ENCODE peak calls at places on chromosome 18, in seven cellular contexts. E, L, J, C, F, Z and V are unnamed samples.

GRCh38 chr18:13218376-13219011 is at the start of gene LDLRAD4:
- DNase-seq in Z (no peak), J (no peak), C (peak), F (no peak), L (no peak), E (no peak), V (peak)

GRCh38 chr18:9249254-9249653 is 85.3 kb upstream of the TWSG1 start:
- DNase-seq in C (no peak), Z (no peak), J (no peak), L (no peak), E (no peak), F (no peak), V (no peak)

GRCh38 chr18:7117390-7118355 is at the start of gene LAMA1:
- DNase-seq in L (no peak), J (no peak), Z (no peak), E (no peak), F (peak), C (peak), V (no peak)

GRCh38 chr18:21486905-21487437 is 113.5 kb downstream of the ESCO1 start:
- DNase-seq in F (no peak), C (no peak), E (no peak), J (no peak), L (no peak), Z (no peak), V (no peak)

GRCh38 chr18:61842146-61842545 is 50.7 kb downstream of the RNF152 start:
- DNase-seq in Z (peak), E (no peak), F (no peak), L (no peak), J (no peak), C (no peak), V (no peak)

GRCh38 chr18:7760967-7761946 is 194.1 kb downstream of the PTPRM start:
- DNase-seq in L (no peak), F (no peak), C (no peak), J (peak), Z (no peak), E (no peak), V (no peak)

GRCh38 chr18:49459404-49460171 is 857 bp downstream of the DYM start:
- DNase-seq in J (no peak), C (peak), E (no peak), L (peak), Z (no peak), F (no peak), V (no peak)

GRCh38 chr18:64017870-64018269 is 48.0 kb downstream of the SERPINB8 start:
- DNase-seq in C (no peak), Z (no peak), F (no peak), L (peak), J (peak), E (peak), V (peak)

GRCh38 chr18:11990541-11990940 is 9.2 kb downstream of the IMPA2 start:
- DNase-seq in C (no peak), L (no peak), J (no peak), E (no peak), Z (no peak), F (no peak), V (no peak)

GRCh38 chr18:904135-905090 is at the start of gene ADCYAP1:
- DNase-seq in J (no peak), C (peak), E (no peak), Z (no peak), L (peak), F (no peak), V (no peak)

GRCh38 chr18:63178526-63178880 is 141.1 kb downstream of the BCL2 start:
- DNase-seq in E (no peak), F (no peak), Z (no peak), C (no peak), J (no peak), L (no peak), V (no peak)

GRCh38 chr18:79567481-79568147 is 112.0 kb upstream of the CTDP1 start:
- DNase-seq in L (no peak), E (no peak), C (no peak), Z (no peak), J (no peak), F (peak), V (peak)

GRCh38 chr18:183769-184168 is 25.4 kb downstream of the USP14 start:
- DNase-seq in L (peak), F (no peak), C (peak), E (no peak), Z (no peak), J (no peak), V (no peak)

GRCh38 chr18:12491611-12492435 is 84.1 kb downstream of the PRELID3A start:
- DNase-seq in L (peak), C (no peak), Z (no peak), F (no peak), E (no peak), J (peak), V (no peak)

GRCh38 chr18:23155537-23155936 is 20.3 kb downstream of the CABLES1 start:
- DNase-seq in L (no peak), E (no peak), J (no peak), F (no peak), Z (no peak), C (no peak), V (no peak)

GRCh38 chr18:12462242-12462641 is 54.5 kb downstream of the PRELID3A start:
- DNase-seq in C (no peak), Z (no peak), E (no peak), L (no peak), F (no peak), J (no peak), V (no peak)

GRCh38 chr18:61988100-61988499 is 95.3 kb upstream of the RNF152 start:
- DNase-seq in C (no peak), F (no peak), L (no peak), J (no peak), E (no peak), Z (no peak), V (no peak)

GRCh38 chr18:848062-848795 is 36.2 kb upstream of the YES1 start:
- DNase-seq in C (no peak), F (no peak), L (no peak), J (peak), Z (no peak), E (no peak), V (no peak)

GRCh38 chr18:37442477-37442876 is 123.1 kb downstream of the CELF4 start:
- DNase-seq in L (no peak), C (no peak), E (no peak), F (no peak), J (no peak), Z (no peak), V (no peak)

GRCh38 chr18:10274327-10274726 is 180.1 kb upstream of the APCDD1 start:
- DNase-seq in E (no peak), Z (no peak), F (no peak), J (no peak), L (no peak), C (no peak), V (no peak)

GRCh38 chr18:78150590-78150989 is 829.0 kb upstream of the SALL3 start:
- DNase-seq in Z (no peak), E (no peak), L (no peak), J (no peak), C (no peak), F (no peak), V (no peak)

GRCh38 chr18:23032030-23032582 is 99.0 kb downstream of the RBBP8 start:
- DNase-seq in J (no peak), F (no peak), E (no peak), L (no peak), Z (no peak), C (no peak), V (no peak)

GRCh38 chr18:38493991-38494559 is 928.5 kb upstream of the CELF4 start:
- DNase-seq in C (no peak), Z (no peak), L (no peak), J (no peak), F (no peak), E (no peak), V (no peak)

GRCh38 chr18:32696376-32696775 is 76.4 kb downstream of the KLHL14 start:
- DNase-seq in C (no peak), E (no peak), L (no peak), Z (no peak), J (no peak), F (no peak), V (no peak)

GRCh38 chr18:9943311-9943710 is 29.5 kb downstream of the VAPA start:
- DNase-seq in C (no peak), L (no peak), F (no peak), J (no peak), E (no peak), Z (no peak), V (no peak)

GRCh38 chr18:23228102-23229051 is 93.1 kb downstream of the CABLES1 start:
- DNase-seq in J (no peak), F (no peak), Z (peak), L (no peak), C (no peak), E (no peak), V (no peak)

GRCh38 chr18:54532222-54532621 is 58.8 kb upstream of the DYNAP start:
- DNase-seq in L (no peak), E (no peak), C (no peak), J (no peak), F (peak), Z (no peak), V (no peak)

GRCh38 chr18:63887424-63887823 is at the start of gene SERPINB2:
- DNase-seq in E (no peak), L (no peak), C (no peak), J (no peak), Z (no peak), F (no peak), V (no peak)

GRCh38 chr18:55579888-55580287 is 8.1 kb downstream of the TCF4 start:
- DNase-seq in Z (no peak), E (no peak), C (no peak), F (no peak), J (no peak), L (no peak), V (no peak)

GRCh38 chr18:12008842-12009580 is 27.7 kb downstream of the IMPA2 start:
- DNase-seq in L (no peak), E (no peak), Z (no peak), C (no peak), F (no peak), J (peak), V (no peak)

GRCh38 chr18:3449702-3450357 is at the start of gene TGIF1:
- DNase-seq in E (peak), J (peak), F (no peak), C (peak), L (peak), Z (no peak), V (peak)

GRCh38 chr18:7941533-7941932 is 374.4 kb downstream of the PTPRM start:
- DNase-seq in E (no peak), J (no peak), Z (no peak), C (peak), L (no peak), F (no peak), V (no peak)

GRCh38 chr18:66971951-66972350 is 368.1 kb upstream of the CDH19 start:
- DNase-seq in Z (no peak), E (no peak), F (no peak), L (no peak), C (peak), J (no peak), V (no peak)

GRCh38 chr18:67518566-67518965 is 2.0 kb upstream of the DSEL start:
- DNase-seq in Z (no peak), E (no peak), J (no peak), L (no peak), F (no peak), C (no peak), V (no peak)

GRCh38 chr18:44602845-44603244 is 77.8 kb upstream of the SETBP1 start:
- DNase-seq in J (no peak), F (no peak), Z (no peak), L (no peak), C (no peak), E (no peak), V (no peak)

GRCh38 chr18:6866552-6866951 is 137.0 kb downstream of the ARHGAP28 start:
- DNase-seq in F (no peak), J (no peak), Z (no peak), C (no peak), L (no peak), E (no peak), V (no peak)

DNA sequence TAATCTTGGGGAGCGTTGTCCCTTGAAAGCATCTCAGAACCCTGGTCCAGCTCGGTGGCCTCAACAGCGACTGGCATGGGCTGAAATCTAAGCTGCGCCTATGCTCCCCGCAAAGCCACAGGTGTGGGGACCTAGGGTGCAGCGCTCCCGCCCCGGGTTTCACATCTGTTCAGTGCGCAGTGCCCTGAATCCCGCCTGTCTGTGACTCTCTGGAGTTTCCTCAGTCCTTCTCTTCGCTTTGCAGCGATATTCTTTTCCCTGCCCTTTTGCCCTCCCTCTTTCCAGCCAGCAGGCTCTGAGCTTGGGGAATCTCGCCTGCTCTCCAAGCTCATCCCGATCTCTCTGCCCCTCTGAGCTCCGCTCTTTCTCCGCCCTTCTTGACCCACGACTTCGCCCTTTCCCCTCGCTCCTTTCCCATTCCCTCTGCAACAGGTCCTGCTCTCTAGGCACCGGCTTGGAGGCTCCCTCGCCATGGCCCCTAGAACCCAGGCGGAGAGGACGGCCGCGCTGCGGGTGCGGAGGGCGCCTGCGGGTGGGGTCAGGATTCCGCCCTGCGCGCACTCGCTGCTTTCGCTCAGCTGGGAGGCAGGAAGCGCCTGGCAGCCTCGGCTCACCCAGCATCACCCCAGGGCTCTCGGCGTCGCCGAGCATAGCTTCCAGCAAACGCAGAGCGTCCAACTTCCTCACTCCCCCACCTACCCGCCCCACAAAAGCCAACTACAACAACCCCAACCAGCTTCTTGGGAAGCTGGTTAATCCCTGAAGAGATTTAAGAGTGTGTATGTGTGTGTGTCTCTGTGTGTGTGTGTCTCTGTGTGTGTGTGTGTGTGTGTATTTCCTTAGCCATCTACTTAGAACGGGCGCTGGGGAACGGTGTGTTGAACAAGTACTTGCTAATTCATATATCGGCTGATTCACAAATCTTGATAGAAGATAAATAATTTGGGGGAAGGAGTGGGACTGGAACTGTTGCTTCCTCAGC is 1.1 kb downstream of the GRP start:
- DNase-seq in E (no peak), J (no peak), F (no peak), Z (no peak), L (no peak), C (peak), V (no peak)
- TF ChIP-seq JUND in E (no peak), J (no peak), F (no peak), Z (no peak), L (no peak), C (no peak), V (no peak)

DNA sequence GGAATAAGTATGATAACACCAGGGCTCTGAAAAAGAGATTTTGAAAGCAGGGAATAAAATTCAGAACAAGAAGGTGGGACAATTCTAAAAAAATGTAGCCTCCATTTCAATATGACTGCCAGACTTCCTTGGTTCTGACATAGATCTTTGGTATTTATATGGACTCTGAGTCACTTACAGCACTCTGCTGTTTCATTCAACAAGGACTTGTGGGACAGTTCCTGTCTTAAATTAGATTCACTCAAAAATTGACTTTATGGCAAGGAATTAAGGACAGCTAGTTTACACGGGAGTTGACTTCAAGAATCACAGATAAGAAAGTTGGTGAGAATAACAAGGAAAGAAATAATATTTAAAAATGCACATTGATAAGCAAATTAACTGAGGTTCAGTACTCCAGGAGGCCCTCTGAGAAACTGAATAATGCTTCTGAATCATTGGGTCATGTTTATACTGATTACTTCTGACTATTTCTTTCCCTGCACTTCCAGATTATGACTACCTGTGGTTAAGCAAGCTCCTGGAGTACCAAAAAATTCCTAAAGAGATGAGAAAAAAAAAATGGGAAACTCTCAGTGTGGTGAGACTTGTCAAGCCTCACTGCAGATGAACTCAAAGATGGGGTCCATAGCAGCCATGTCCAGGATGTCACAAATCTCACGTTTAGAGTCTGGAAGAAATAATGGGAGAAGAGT is 828.3 kb upstream of the PIK3C3 start:
- DNase-seq in Z (no peak), E (no peak), J (no peak), L (no peak), F (no peak), C (no peak), V (no peak)
- TF ChIP-seq JUND in Z (no peak), E (no peak), J (no peak), L (no peak), F (no peak), C (peak), V (no peak)

GRCh38 chr18:56889621-56890020 is 238.5 kb downstream of the WDR7 start:
- DNase-seq in J (no peak), C (no peak), E (no peak), F (no peak), Z (no peak), L (no peak), V (no peak)
- TF ChIP-seq JUND in J (no peak), C (no peak), E (no peak), F (no peak), Z (no peak), L (no peak), V (no peak)

GRCh38 chr18:25832008-25832604 is 258.3 kb downstream of the SS18 start:
- DNase-seq in E (peak), Z (no peak), F (peak), J (peak), L (peak), C (peak), V (peak)
- TF ChIP-seq JUND in E (no peak), Z (no peak), F (peak), J (no peak), L (no peak), C (no peak), V (no peak)

DNA sequence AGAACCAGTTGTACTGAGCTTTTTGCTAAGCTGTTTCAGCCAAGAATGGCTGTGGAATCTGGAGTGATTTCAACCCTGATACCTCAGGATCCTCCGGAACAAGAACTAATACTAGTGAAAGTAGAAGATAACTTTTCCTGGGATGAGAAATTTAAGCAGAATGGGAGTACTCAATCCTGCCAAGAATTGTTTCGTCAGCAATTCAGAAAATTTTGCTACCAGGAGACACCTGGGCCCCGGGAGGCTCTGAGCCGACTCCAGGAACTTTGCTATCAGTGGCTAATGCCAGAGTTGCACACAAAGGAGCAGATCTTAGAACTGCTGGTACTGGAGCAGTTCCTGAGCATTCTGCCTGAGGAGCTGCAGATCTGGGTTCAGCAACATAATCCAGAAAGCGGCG is 1.6 kb downstream of the ZNF397 start:
- DNase-seq in C (no peak), F (no peak), Z (no peak), L (no peak), J (no peak), E (no peak), V (no peak)
- TF ChIP-seq JUND in C (no peak), F (no peak), Z (no peak), L (no peak), J (no peak), E (no peak), V (no peak)

GRCh38 chr18:77133051-77133919 is 702 bp upstream of the MBP start:
- DNase-seq in L (no peak), Z (no peak), F (no peak), J (no peak), E (no peak), C (no peak), V (no peak)

GRCh38 chr18:77133920-77134496 is 1.4 kb upstream of the MBP start:
- DNase-seq in Z (no peak), E (no peak), L (peak), F (no peak), C (peak), J (peak), V (no peak)

GRCh38 chr18:77131652-77132368 is 773 bp downstream of the MBP start:
- DNase-seq in C (peak), J (no peak), Z (no peak), E (no peak), L (no peak), F (no peak), V (no peak)

GRCh38 chr18:77131100-77131651 is 1.4 kb downstream of the MBP start:
- DNase-seq in C (no peak), F (no peak), L (no peak), Z (no peak), J (no peak), E (no peak), V (no peak)

GRCh38 chr18:77132369-77133050 is at the start of gene MBP:
- DNase-seq in L (no peak), C (peak), E (no peak), F (no peak), J (no peak), Z (no peak), V (peak)
- TF ChIP-seq JUND in L (no peak), C (no peak), E (no peak), F (no peak), J (no peak), Z (no peak), V (no peak)

GRCh38 chr18:48292787-48293409 is 116.3 kb downstream of the ZBTB7C start:
- DNase-seq in F (no peak), L (no peak), J (no peak), Z (no peak), E (no peak), C (no peak), V (no peak)
- TF ChIP-seq JUND in F (no peak), L (no peak), J (no peak), Z (no peak), E (no peak), C (no peak), V (no peak)

GRCh38 chr18:2050016-2050415 is 521.3 kb downstream of the METTL4 start:
- DNase-seq in L (no peak), Z (no peak), F (no peak), E (no peak), J (no peak), C (no peak), V (no peak)

DNA sequence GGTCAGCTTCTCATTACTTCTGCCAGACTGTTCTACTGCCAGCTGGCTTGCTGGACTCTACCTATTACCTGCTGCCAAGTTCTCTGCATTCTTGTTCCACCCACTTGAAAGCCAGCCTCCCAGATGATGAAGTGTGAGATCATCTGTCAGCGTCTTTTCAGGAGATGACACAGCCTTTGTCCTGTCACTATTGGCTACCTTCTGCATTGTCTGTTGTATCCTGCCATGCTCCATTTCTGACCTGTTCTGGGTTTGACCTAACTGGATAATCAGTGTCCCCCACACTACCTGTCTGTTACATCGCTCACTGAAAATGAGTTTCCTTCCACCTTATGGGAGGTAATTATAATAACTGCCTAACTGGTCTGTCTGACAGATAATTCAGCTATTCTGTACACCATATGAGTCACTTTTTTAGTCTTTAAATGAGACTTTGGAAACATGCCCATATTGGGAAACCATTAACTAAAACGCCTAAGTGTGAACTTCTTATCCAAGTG is 520.6 kb downstream of the METTL4 start:
- DNase-seq in L (no peak), C (no peak), E (peak), Z (no peak), F (no peak), J (no peak), V (peak)
- TF ChIP-seq JUND in L (no peak), C (no peak), E (peak), Z (no peak), F (no peak), J (no peak), V (no peak)